ENCODE peak calls at places on chromosomes 3 and 15, in nine cellular contexts. R is dorsolateral prefrontal cortex, Q is thyroid gland, L is foreskin fibroblast, F is fibroblast of the aortic adventitia, T is left ventricle myocardium inferior, W is GM12865, C is left lung, S is kidney epithelial cell. M is an unnamed sample.

GRCh38 chr3:38016847-38017444 is 12.5 kb downstream of the PLCD1 start:
- DNase-seq in R (no peak), Q (no peak), L (no peak), F (no peak), T (no peak), W (no peak), C (no peak), S (no peak), M (no peak)

GRCh38 chr15:68789921-68790575 is 30.6 kb downstream of the ANP32A start:
- DNase-seq in R (no peak), Q (no peak), L (peak), F (no peak), T (no peak), W (no peak), C (no peak), S (no peak), M (peak)

GRCh38 chr15:88605507-88606436 is 15.4 kb upstream of the AEN start:
- DNase-seq in R (peak), Q (peak), L (peak), F (peak), T (peak), W (no peak), C (peak), S (no peak), M (peak)

GRCh38 chr3:18007980-18008379 is 265.5 kb upstream of the TBC1D5 start:
- DNase-seq in R (no peak), Q (no peak), L (no peak), F (peak), T (no peak), W (no peak), C (no peak), S (no peak), M (peak)

GRCh38 chr3:42229942-42230688 is 35.9 kb downstream of the CCK start:
- DNase-seq in R (no peak), Q (peak), L (peak), F (peak), T (no peak), W (peak), C (no peak), S (no peak), M (peak)

GRCh38 chr15:49832421-49832980 is 211.7 kb downstream of the DTWD1 start:
- DNase-seq in R (no peak), Q (peak), L (peak), F (no peak), T (no peak), W (peak), C (no peak), S (no peak), M (peak)

GRCh38 chr15:101203607-101204006 is 48.2 kb downstream of the CHSY1 start:
- DNase-seq in R (no peak), Q (no peak), L (no peak), F (no peak), T (no peak), W (no peak), C (no peak), S (no peak), M (no peak)

GRCh38 chr15:63186065-63186464 is 3.3 kb upstream of the RAB8B start:
- DNase-seq in R (no peak), Q (no peak), L (peak), F (peak), T (no peak), W (no peak), C (no peak), S (no peak), M (peak)

GRCh38 chr15:66855039-66855438 is 153.0 kb downstream of the SMAD6 start:
- DNase-seq in R (no peak), Q (no peak), L (no peak), F (no peak), T (no peak), W (no peak), C (no peak), S (no peak), M (no peak)

GRCh38 chr3:48655586-48655985 is 7.1 kb downstream of the CELSR3 start:
- DNase-seq in R (no peak), Q (peak), L (peak), F (no peak), T (no peak), W (peak), C (peak), S (no peak), M (no peak)

GRCh38 chr15:67584157-67584556 is 41.7 kb downstream of the MAP2K5 start:
- DNase-seq in R (no peak), Q (no peak), L (no peak), F (no peak), T (no peak), W (no peak), C (no peak), S (no peak), M (no peak)

GRCh38 chr15:101499863-101500713 is 10.6 kb upstream of the PCSK6 start:
- DNase-seq in R (no peak), Q (no peak), L (no peak), F (no peak), T (peak), W (peak), C (no peak), S (no peak), M (no peak)

GRCh38 chr15:98174286-98174685 is 213.8 kb downstream of the ARRDC4 start:
- DNase-seq in R (no peak), Q (no peak), L (no peak), F (no peak), T (no peak), W (no peak), C (no peak), S (no peak), M (no peak)

GRCh38 chr3:129608087-129608935 is 1.8 kb upstream of the PLXND1 start:
- DNase-seq in R (no peak), Q (no peak), L (peak), F (peak), T (no peak), W (no peak), C (no peak), S (no peak), M (peak)

GRCh38 chr3:153552887-153553604 is 391.0 kb downstream of the RAP2B start:
- DNase-seq in R (no peak), Q (no peak), L (no peak), F (no peak), T (no peak), W (no peak), C (no peak), S (no peak), M (no peak)

GRCh38 chr3:144466114-144466513 is 494.5 kb downstream of the DIPK2A start:
- DNase-seq in R (no peak), Q (no peak), L (no peak), F (no peak), T (no peak), W (no peak), C (no peak), S (no peak), M (no peak)

GRCh38 chr3:46931631-46932441 is 44.7 kb downstream of the CCDC12 start:
- DNase-seq in R (no peak), Q (peak), L (peak), F (no peak), T (peak), W (peak), C (peak), S (no peak), M (peak)

GRCh38 chr3:11651900-11652299 is 8.2 kb upstream of the VGLL4 start:
- DNase-seq in R (no peak), Q (no peak), L (peak), F (peak), T (no peak), W (peak), C (no peak), S (no peak), M (peak)

GRCh38 chr15:96049323-96049722 is 281.2 kb upstream of the NR2F2 start:
- DNase-seq in R (no peak), Q (no peak), L (no peak), F (no peak), T (no peak), W (no peak), C (no peak), S (no peak), M (no peak)

GRCh38 chr3:133966954-133967353 is 62.8 kb downstream of the SLCO2A1 start:
- DNase-seq in R (no peak), Q (no peak), L (no peak), F (no peak), T (no peak), W (no peak), C (no peak), S (no peak), M (no peak)

GRCh38 chr15:58748787-58749531 is 548 bp downstream of the ADAM10 start:
- DNase-seq in R (peak), Q (peak), L (peak), F (peak), T (peak), W (peak), C (peak), S (no peak), M (peak)

GRCh38 chr15:51334011-51334426 is 4.4 kb downstream of the CYP19A1 start:
- DNase-seq in R (no peak), Q (peak), L (no peak), F (peak), T (no peak), W (no peak), C (no peak), S (no peak), M (no peak)

GRCh38 chr3:57757642-57758297 is 1.7 kb downstream of the SLMAP start:
- DNase-seq in R (no peak), Q (peak), L (peak), F (peak), T (no peak), W (peak), C (no peak), S (no peak), M (peak)

GRCh38 chr3:151351216-151351615 is 21.9 kb upstream of the P2RY13 start:
- DNase-seq in R (no peak), Q (no peak), L (no peak), F (no peak), T (no peak), W (peak), C (no peak), S (no peak), M (no peak)

GRCh38 chr3:8280161-8280560 is 221.5 kb upstream of the LMCD1 start:
- DNase-seq in R (no peak), Q (no peak), L (no peak), F (no peak), T (no peak), W (no peak), C (no peak), S (no peak), M (no peak)

GRCh38 chr3:45868213-45868612 is 18.1 kb upstream of the CCR9 start:
- DNase-seq in R (no peak), Q (no peak), L (no peak), F (no peak), T (no peak), W (peak), C (no peak), S (no peak), M (no peak)

GRCh38 chr15:34721802-34722795 is 32.7 kb downstream of the GJD2 start:
- DNase-seq in R (peak), Q (peak), L (peak), F (peak), T (peak), W (peak), C (peak), S (no peak), M (peak)

GRCh38 chr15:80105193-80105984 is 45.9 kb downstream of the ZFAND6 start:
- DNase-seq in R (no peak), Q (no peak), L (peak), F (peak), T (no peak), W (no peak), C (no peak), S (peak), M (peak)

GRCh38 chr15:72176155-72176554 is 21.4 kb downstream of the GRAMD2A start:
- DNase-seq in R (no peak), Q (peak), L (no peak), F (peak), T (no peak), W (no peak), C (no peak), S (no peak), M (no peak)

GRCh38 chr3:133591271-133591742 is 17.8 kb downstream of the CDV3 start:
- DNase-seq in R (no peak), Q (peak), L (peak), F (peak), T (no peak), W (no peak), C (no peak), S (no peak), M (peak)

DNA sequence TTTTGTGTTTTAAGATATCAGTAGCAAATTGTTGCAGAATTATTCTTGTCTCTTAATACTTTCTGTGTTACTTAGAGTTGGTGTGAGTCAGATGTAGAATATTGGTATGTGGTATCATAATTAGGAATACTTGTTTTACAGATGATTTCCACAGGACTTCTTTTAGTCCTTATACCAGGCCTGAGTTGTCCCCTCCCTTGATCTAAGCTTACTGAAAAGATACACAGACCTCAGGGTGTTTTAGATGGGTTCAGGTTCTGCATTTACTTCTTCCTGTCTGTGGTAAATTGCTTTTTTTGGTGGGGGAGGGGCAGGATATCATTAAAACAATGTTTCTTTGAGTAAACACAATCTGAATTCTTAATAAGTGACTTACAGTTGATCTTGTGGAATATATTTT is 14.2 kb downstream of the DZIP3 start:
- DNase-seq in R (no peak), Q (no peak), L (peak), F (no peak), T (no peak), W (peak), C (no peak), S (no peak), M (no peak)
- H3K4me3 ChIP-seq in R (no peak), Q (no peak), L (no peak), F (no peak), T (no peak), W (no peak), C (no peak), S (no peak), M (no peak)

GRCh38 chr15:39874890-39875549 is 45.0 kb downstream of the GPR176 start:
- DNase-seq in R (no peak), Q (peak), L (peak), F (peak), T (no peak), W (peak), C (no peak), S (no peak), M (peak)
- TF ChIP-seq CTCF in R (no peak), Q (peak), L (peak), F (peak), T (peak), W (peak), C (peak), S (peak), M (peak)

DNA sequence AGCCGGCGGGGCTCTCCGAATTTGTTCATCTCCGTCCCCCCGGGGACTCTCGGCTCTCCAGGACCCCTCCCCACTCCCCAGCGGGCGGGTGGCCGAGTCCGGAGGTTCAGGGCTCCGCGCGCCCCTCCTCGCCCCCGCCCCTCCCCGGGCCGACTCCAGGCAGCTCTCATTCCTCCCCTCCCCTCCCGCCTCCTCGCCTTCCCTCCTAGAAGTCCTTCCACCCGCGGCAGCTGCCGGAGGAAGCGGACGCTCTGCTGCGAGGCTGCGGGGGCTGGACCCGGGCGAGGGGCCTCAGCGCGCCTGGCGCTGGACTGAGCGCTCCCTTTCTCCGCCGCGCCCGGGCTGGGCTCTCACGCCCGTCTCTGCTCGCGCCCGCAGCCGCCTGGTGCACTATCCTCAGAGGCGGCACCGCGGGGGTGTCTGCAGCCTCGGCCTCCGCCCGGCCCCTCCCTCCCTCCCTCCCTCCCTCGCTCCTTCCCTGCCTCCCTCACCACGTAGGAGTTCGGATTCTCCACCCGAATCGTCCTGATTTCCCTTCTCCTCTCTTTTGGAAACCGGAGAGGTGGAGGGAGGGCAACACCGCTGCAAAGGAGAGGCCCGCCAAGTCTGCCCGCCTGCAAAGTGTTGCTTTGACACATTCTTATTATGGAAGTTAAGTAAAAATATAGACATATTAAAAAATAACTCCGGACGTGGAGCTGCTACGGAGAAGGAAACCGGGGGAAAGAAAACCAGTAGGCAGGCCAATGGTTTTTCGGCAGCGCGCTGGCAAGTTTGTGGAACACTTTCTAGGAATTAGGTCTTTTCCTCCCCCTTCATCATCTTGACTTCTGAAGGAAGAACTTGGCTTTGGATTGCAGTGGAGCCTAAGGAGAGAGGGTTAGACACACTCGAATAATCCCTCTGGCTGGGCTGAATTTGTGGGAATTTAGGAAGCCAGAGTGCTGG is at the start of gene ROBO2:
- DNase-seq in R (peak), Q (peak), L (peak), F (no peak), T (peak), W (no peak), C (peak), S (no peak), M (peak)
- H3K4me3 ChIP-seq in R (peak), Q (no peak), L (peak), F (peak), T (peak), W (no peak), C (peak), S (peak), M (peak)

GRCh38 chr15:70121656-70122297 is 24.1 kb upstream of the TLE3 start:
- DNase-seq in R (no peak), Q (peak), L (peak), F (peak), T (peak), W (no peak), C (no peak), S (no peak), M (peak)
- TF ChIP-seq CTCF in R (no peak), Q (no peak), L (peak), F (peak), T (no peak), W (no peak), C (no peak), S (no peak), M (peak)

DNA sequence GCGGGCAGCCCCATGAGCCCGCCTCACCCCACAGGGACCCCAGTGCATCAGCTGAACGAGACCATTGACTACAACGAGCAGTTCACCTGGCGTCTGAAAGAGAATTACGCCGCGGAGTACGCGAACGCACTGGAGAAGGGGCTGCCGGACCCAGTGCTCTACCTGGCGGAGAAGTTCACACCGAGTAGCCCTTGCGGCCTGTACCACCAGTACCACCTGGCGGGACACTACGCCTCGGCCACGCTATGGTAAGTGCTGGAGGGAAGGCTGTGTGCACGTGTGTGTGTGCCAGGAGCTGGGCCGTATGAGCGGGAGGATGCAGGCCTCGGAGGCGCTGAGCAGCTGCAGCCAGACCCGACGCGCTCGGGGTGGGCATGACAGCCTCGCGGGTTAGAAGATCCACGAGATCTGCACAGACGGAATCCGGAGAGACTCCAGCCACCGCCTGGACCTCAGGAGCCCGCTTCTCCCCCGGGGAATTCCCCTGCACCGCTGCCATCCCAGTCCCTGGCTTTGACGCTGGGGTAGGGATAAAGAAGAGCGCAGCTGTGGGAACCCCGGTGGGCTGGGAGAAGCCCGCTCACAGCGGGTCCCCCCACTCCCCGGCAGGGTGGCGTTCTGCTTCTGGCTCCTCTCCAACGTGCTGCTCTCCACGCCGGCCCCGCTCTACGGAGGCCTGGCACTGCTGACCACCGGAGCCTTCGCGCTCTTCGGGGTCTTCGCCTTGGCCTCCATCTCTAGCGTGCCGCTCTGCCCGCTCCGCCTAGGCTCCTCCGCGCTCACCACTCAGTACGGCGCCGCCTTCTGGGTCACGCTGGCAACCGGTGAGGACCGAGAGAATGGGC is 2.6 kb downstream of the DUOXA2 start:
- DNase-seq in R (no peak), Q (peak), L (no peak), F (no peak), T (no peak), W (no peak), C (no peak), S (no peak), M (no peak)
- H3K4me3 ChIP-seq in R (no peak), Q (no peak), L (no peak), F (no peak), T (peak), W (no peak), C (no peak), S (no peak), M (no peak)

DNA sequence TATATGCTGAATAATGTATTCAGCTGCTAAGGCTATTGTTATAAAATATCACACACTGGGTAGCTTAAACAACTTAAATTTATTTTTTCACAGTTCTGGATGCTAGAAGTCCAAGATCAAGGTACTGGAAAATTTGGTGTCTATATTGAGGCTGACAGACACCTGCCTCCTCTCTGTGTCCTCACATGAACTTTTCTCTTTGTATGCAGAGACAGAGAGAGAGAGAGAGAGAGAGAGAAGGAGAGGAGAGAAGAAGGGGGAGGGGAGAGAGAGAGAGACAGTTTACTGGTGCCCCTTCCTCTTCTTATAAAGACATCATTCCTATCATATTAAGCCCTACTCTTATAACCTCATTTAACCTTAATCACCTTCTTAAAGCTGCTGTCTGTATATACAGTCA is 320.1 kb upstream of the THBS1 start:
- DNase-seq in R (no peak), Q (no peak), L (no peak), F (no peak), T (no peak), W (no peak), C (no peak), S (no peak), M (no peak)
- TF ChIP-seq CTCF in R (no peak), Q (no peak), L (no peak), F (no peak), T (no peak), W (no peak), C (no peak), S (no peak), M (no peak)

DNA sequence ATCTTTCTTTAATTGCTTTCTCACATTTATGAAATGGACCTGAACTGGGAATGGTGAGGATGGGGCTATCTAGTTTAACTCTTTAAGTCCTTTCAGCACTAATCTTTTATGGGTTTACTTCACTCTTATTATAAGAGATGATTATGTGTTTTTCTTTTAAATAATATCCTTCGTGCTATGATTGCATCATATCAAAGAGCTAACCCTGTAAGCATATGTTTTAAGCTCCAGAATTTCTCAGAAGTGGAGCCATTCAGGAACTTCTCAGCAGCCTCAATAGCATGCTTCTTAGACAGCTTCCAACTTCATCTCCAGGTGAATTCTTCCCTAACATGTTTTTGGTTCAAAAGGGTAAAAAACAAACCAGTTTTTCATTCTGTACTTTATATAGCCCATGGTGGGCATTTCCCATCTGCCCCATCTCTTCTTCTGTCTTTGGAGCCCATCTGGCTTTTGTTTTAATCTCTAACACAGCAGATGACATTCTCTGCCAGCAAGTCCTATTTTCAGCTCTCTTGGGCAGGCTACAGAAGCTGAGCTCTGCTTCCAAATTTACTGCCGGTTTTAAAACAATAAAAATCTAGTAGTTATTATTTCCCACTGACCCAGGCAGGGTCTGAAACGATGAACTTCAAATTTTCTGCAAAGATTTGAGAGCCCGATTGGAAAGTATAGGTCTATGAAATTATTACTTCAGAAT is 26.8 kb upstream of the IL1RAP start:
- DNase-seq in R (no peak), Q (no peak), L (no peak), F (no peak), T (no peak), W (no peak), C (no peak), S (no peak), M (no peak)
- H3K4me3 ChIP-seq in R (no peak), Q (no peak), L (no peak), F (no peak), T (peak), W (no peak), C (no peak), S (no peak), M (no peak)

M was measured in choroid plexus epithelial cell.